ENCODE peak calls at places on chromosomes 16 and 17, in ten cellular contexts. J is lower lobe of right lung; U is GM23248; C is cardiac fibroblast; O is mammary epithelial cell; P is transverse colon; G is epithelial cell of esophagus; Q is HFF-Myc; W is CD8-positive, alpha-beta T cell; L is stomach. H is an unnamed sample.

GRCh38 chr17:49016775-49017463 is 19.7 kb downstream of the IGF2BP1 start:
- DNase-seq in J (no peak), U (peak; percentile 90), C (peak; percentile 65), O (peak; percentile 55), P (peak; percentile 42), G (peak; percentile 73), Q (no peak), W (no peak), L (peak; percentile 58), H (no peak)

GRCh38 chr16:12386076-12386641 is 409.6 kb downstream of the SNX29 start:
- DNase-seq in J (no peak), U (no peak), C (no peak), O (no peak), P (no peak), G (no peak), Q (no peak), W (no peak), L (no peak), H (no peak)

GRCh38 chr17:1053661-1054360 is 56.9 kb downstream of the TIMM22 start:
- DNase-seq in J (peak; percentile 37), U (no peak), C (no peak), O (no peak), P (no peak), G (no peak), Q (no peak), W (no peak), L (no peak), H (no peak)

GRCh38 chr16:19130852-19131808 is 17.4 kb downstream of the ITPRIPL2 start:
- DNase-seq in J (peak; percentile 51), U (peak; percentile 75), C (peak; percentile 82), O (no peak), P (no peak), G (peak; percentile 58), Q (peak; percentile 94), W (no peak), L (no peak), H (peak; percentile 87)

GRCh38 chr17:82970067-82970466 is 109.3 kb upstream of the METRNL start:
- DNase-seq in J (no peak), U (no peak), C (no peak), O (no peak), P (no peak), G (no peak), Q (no peak), W (no peak), L (no peak), H (no peak)

GRCh38 chr17:36527851-36528250 is 6.8 kb downstream of the MYO19 start:
- DNase-seq in J (no peak), U (no peak), C (no peak), O (no peak), P (no peak), G (no peak), Q (no peak), W (peak; percentile 23), L (no peak), H (no peak)

GRCh38 chr17:37607637-37608368 is 1.4 kb downstream of the SYNRG start:
- DNase-seq in J (no peak), U (no peak), C (no peak), O (no peak), P (peak; percentile 32), G (no peak), Q (no peak), W (peak; percentile 55), L (no peak), H (no peak)

GRCh38 chr17:76153640-76154039 is 12.6 kb upstream of the FOXJ1 start:
- DNase-seq in J (no peak), U (peak; percentile 45), C (peak; percentile 22), O (no peak), P (no peak), G (no peak), Q (no peak), W (peak; percentile 43), L (no peak), H (no peak)

GRCh38 chr17:7842950-7843535 is 9.0 kb downstream of the KDM6B start:
- DNase-seq in J (peak; percentile 88), U (peak; percentile 97), C (peak; percentile 97), O (no peak), P (peak; percentile 75), G (peak; percentile 96), Q (no peak), W (peak; percentile 54), L (peak; percentile 72), H (peak; percentile 86)

GRCh38 chr17:45050680-45051059 is 762 bp downstream of the DCAKD start:
- DNase-seq in J (no peak), U (peak; percentile 58), C (peak; percentile 34), O (peak; percentile 65), P (peak; percentile 33), G (no peak), Q (no peak), W (peak; percentile 54), L (no peak), H (peak; percentile 64)

GRCh38 chr16:23408242-23409201 is 44.5 kb downstream of the COG7 start:
- DNase-seq in J (no peak), U (peak; percentile 78), C (peak; percentile 66), O (no peak), P (peak; percentile 64), G (peak; percentile 59), Q (peak; percentile 58), W (no peak), L (no peak), H (no peak)

GRCh38 chr16:88769617-88770458 is 15.2 kb downstream of the PIEZO1 start:
- DNase-seq in J (peak; percentile 82), U (peak; percentile 59), C (no peak), O (peak; percentile 42), P (peak; percentile 61), G (peak; percentile 72), Q (no peak), W (no peak), L (no peak), H (peak; percentile 94)

GRCh38 chr17:75325827-75326586 is 36.8 kb upstream of the SLC25A19 start:
- DNase-seq in J (no peak), U (peak; percentile 43), C (peak; percentile 72), O (no peak), P (no peak), G (no peak), Q (peak; percentile 78), W (no peak), L (no peak), H (peak; percentile 74)

GRCh38 chr16:21300309-21301167 is 22.4 kb upstream of the CRYM start:
- DNase-seq in J (peak; percentile 86), U (peak; percentile 100), C (peak; percentile 100), O (peak; percentile 100), P (peak; percentile 97), G (peak; percentile 100), Q (peak; percentile 100), W (no peak), L (peak; percentile 96), H (peak; percentile 96)

GRCh38 chr17:37676115-37676925 is 33.1 kb upstream of the DDX52 start:
- DNase-seq in J (no peak), U (peak; percentile 20), C (no peak), O (no peak), P (peak; percentile 56), G (no peak), Q (no peak), W (no peak), L (no peak), H (peak; percentile 95)

GRCh38 chr16:20904507-20905079 is 4.0 kb downstream of the LYRM1 start:
- DNase-seq in J (no peak), U (peak; percentile 49), C (peak; percentile 83), O (peak; percentile 83), P (no peak), G (peak; percentile 41), Q (no peak), W (no peak), L (peak; percentile 30), H (peak; percentile 93)

GRCh38 chr17:42675984-42676423 is 790 bp downstream of the PLEKHH3 start:
- DNase-seq in J (peak; percentile 82), U (peak; percentile 76), C (peak; percentile 39), O (no peak), P (peak; percentile 77), G (peak; percentile 67), Q (no peak), W (no peak), L (peak; percentile 82), H (no peak)

GRCh38 chr16:14284371-14284770 is 213.3 kb downstream of the MRTFB start:
- DNase-seq in J (no peak), U (no peak), C (no peak), O (no peak), P (no peak), G (no peak), Q (no peak), W (no peak), L (no peak), H (no peak)
- H3K4me3 ChIP-seq in J (peak overlapping the region; percentile 79), U (no peak overlapping the region), C (no peak overlapping the region), O (no peak overlapping the region), P (no peak overlapping the region), G (no peak overlapping the region), Q (peak overlapping the region; percentile 64), W (no peak overlapping the region), L (peak overlapping the region; percentile 90), H (peak overlapping the region; percentile 80)

GRCh38 chr16:1713933-1714332 is 7.9 kb downstream of the MAPK8IP3 start:
- DNase-seq in J (no peak), U (no peak), C (no peak), O (no peak), P (peak; percentile 41), G (no peak), Q (no peak), W (no peak), L (no peak), H (no peak)
- H3K4me3 ChIP-seq in J (no peak overlapping the region), U (no peak overlapping the region), C (no peak overlapping the region), O (no peak overlapping the region), P (no peak overlapping the region), G (no peak overlapping the region), Q (no peak overlapping the region), W (no peak overlapping the region), L (no peak overlapping the region), H (no peak overlapping the region)

GRCh38 chr16:79601978-79602609 is 1.6 kb upstream of the MAF start:
- DNase-seq in J (peak; percentile 66), U (peak; percentile 77), C (peak; percentile 84), O (peak; percentile 72), P (peak; percentile 87), G (peak; percentile 82), Q (peak; percentile 31), W (peak; percentile 84), L (peak; percentile 86), H (peak; percentile 74)

GRCh38 chr16:79600636-79601091 is at the start of gene MAF:
- DNase-seq in J (peak; percentile 95), U (peak; percentile 68), C (peak; percentile 76), O (peak; percentile 94), P (peak; percentile 94), G (peak; percentile 97), Q (no peak), W (peak; percentile 78), L (peak; percentile 95), H (peak; percentile 6)

GRCh38 chr16:79599837-79600635 is 501 bp downstream of the MAF start:
- DNase-seq in J (peak; percentile 73), U (peak; percentile 55), C (no peak), O (peak; percentile 54), P (no peak), G (peak; percentile 62), Q (no peak), W (peak; percentile 66), L (peak; percentile 72), H (peak; percentile 4)

GRCh38 chr16:79601092-79601977 is 798 bp upstream of the MAF start:
- DNase-seq in J (peak; percentile 65), U (peak; percentile 36), C (peak; percentile 35), O (no peak), P (peak; percentile 72), G (peak; percentile 27), Q (no peak), W (no peak), L (peak; percentile 72), H (no peak)

GRCh38 chr16:79602615-79603014 is 2.1 kb upstream of the MAF start:
- DNase-seq in J (no peak), U (no peak), C (no peak), O (no peak), P (no peak), G (no peak), Q (no peak), W (no peak), L (no peak), H (no peak)
- H3K4me3 ChIP-seq in J (peak overlapping the region; percentile 69), U (no peak overlapping the region), C (no peak overlapping the region), O (peak overlapping the region; percentile 87), P (no peak overlapping the region), G (peak overlapping the region; percentile 78), Q (no peak overlapping the region), W (no peak overlapping the region), L (peak overlapping the region; percentile 82), H (no peak overlapping the region)

GRCh38 chr16:56192644-56192960 is 1.3 kb downstream of the GNAO1 start:
- DNase-seq in J (no peak), U (no peak), C (no peak), O (no peak), P (no peak), G (no peak), Q (no peak), W (no peak), L (no peak), H (no peak)
- H3K4me3 ChIP-seq in J (no peak overlapping the region), U (no peak overlapping the region), C (no peak overlapping the region), O (no peak overlapping the region), P (peak overlapping the region; percentile 77), G (no peak overlapping the region), Q (no peak overlapping the region), W (no peak overlapping the region), L (peak overlapping the region; percentile 76), H (no peak overlapping the region)